ENCODE peak calls at places on chromosomes 16 and 17, in five cellular contexts. A, V, C, P and Y are unnamed samples.

GRCh38 chr16:74844041-74844826 is 69.6 kb upstream of the FA2H start:
- DNase-seq in A (no peak), V (no peak), C (peak), P (no peak), Y (peak)

GRCh38 chr16:10992112-10992511 is 47.7 kb downstream of the CLEC16A start:
- DNase-seq in A (no peak), V (no peak), C (peak), P (no peak), Y (no peak)

GRCh38 chr17:44310612-44311376 is 2.4 kb downstream of the RUNDC3A start:
- DNase-seq in A (no peak), V (no peak), C (no peak), P (no peak), Y (no peak)

GRCh38 chr17:18143044-18143936 is 34.7 kb downstream of the MYO15A start:
- DNase-seq in A (peak), V (no peak), C (peak), P (no peak), Y (no peak)

GRCh38 chr17:16286009-16286946 is 67.0 kb downstream of the CENPV start:
- DNase-seq in A (no peak), V (peak), C (peak), P (peak), Y (peak)

GRCh38 chr16:3157229-3158013 is 22.6 kb downstream of the ZNF213 start:
- DNase-seq in A (peak), V (no peak), C (peak), P (peak), Y (peak)

GRCh38 chr17:73211745-73212144 is 18.9 kb downstream of the COG1 start:
- DNase-seq in A (no peak), V (no peak), C (no peak), P (peak), Y (no peak)

GRCh38 chr16:81137012-81137335 is 40.8 kb upstream of the GCSH start:
- DNase-seq in A (no peak), V (no peak), C (peak), P (no peak), Y (no peak)

GRCh38 chr17:42287305-42288077 is 807 bp upstream of the STAT5A start:
- DNase-seq in A (no peak), V (no peak), C (no peak), P (peak), Y (peak)

GRCh38 chr17:50212121-50212843 is 10.9 kb upstream of the COL1A1 start:
- DNase-seq in A (no peak), V (no peak), C (peak), P (no peak), Y (no peak)

GRCh38 chr17:1060991-1061390 is 64.1 kb downstream of the TIMM22 start:
- DNase-seq in A (no peak), V (no peak), C (peak), P (no peak), Y (peak)

GRCh38 chr16:49861299-49861698 is 5.4 kb upstream of the ZNF423 start:
- DNase-seq in A (no peak), V (no peak), C (no peak), P (no peak), Y (no peak)

GRCh38 chr17:35129154-35129972 is 7.9 kb downstream of the FNDC8 start:
- DNase-seq in A (no peak), V (no peak), C (peak), P (no peak), Y (no peak)

GRCh38 chr17:40542562-40543411 is 22.5 kb downstream of the CCR7 start:
- DNase-seq in A (peak), V (no peak), C (peak), P (no peak), Y (peak)

GRCh38 chr16:27314161-27314723 is 468 bp downstream of the IL4R start:
- DNase-seq in A (peak), V (no peak), C (peak), P (peak), Y (peak)

GRCh38 chr16:1164975-1165374 is 12.1 kb downstream of the CACNA1H start:
- DNase-seq in A (no peak), V (no peak), C (no peak), P (no peak), Y (no peak)

GRCh38 chr17:29766796-29767327 is 144.2 kb upstream of the CORO6 start:
- DNase-seq in A (no peak), V (no peak), C (no peak), P (no peak), Y (no peak)

GRCh38 chr17:58385359-58385899 is 31.9 kb downstream of the RNF43 start:
- DNase-seq in A (no peak), V (no peak), C (no peak), P (no peak), Y (no peak)

GRCh38 chr16:81276323-81276722 is 37.8 kb downstream of the BCO1 start:
- DNase-seq in A (no peak), V (no peak), C (no peak), P (no peak), Y (no peak)

GRCh38 chr17:50779747-50780363 is 12.5 kb upstream of the ANKRD40CL start:
- DNase-seq in A (no peak), V (no peak), C (no peak), P (peak), Y (no peak)

GRCh38 chr16:36336-36984 is 16.9 kb downstream of the POLR3K start:
- DNase-seq in A (no peak), V (no peak), C (no peak), P (no peak), Y (no peak)

GRCh38 chr16:77250395-77250794 is 51.2 kb downstream of the SYCE1L start:
- DNase-seq in A (no peak), V (no peak), C (no peak), P (no peak), Y (no peak)

GRCh38 chr16:707062-707538 is 1.5 kb upstream of the FBXL16 start:
- DNase-seq in A (no peak), V (no peak), C (no peak), P (no peak), Y (no peak)

GRCh38 chr16:61549332-61549731 is 486.9 kb downstream of the CDH8 start:
- DNase-seq in A (no peak), V (no peak), C (no peak), P (no peak), Y (no peak)

GRCh38 chr16:1335996-1336395 is 2.6 kb downstream of the BAIAP3 start:
- DNase-seq in A (peak), V (no peak), C (peak), P (no peak), Y (no peak)

GRCh38 chr16:57137043-57137442 is 44.7 kb downstream of the CPNE2 start:
- DNase-seq in A (no peak), V (no peak), C (no peak), P (no peak), Y (no peak)

GRCh38 chr16:57508084-57508425 is 21.8 kb upstream of the DOK4 start:
- DNase-seq in A (no peak), V (no peak), C (no peak), P (no peak), Y (no peak)

GRCh38 chr16:67055712-67056487 is 27.0 kb downstream of the CBFB start:
- DNase-seq in A (no peak), V (no peak), C (peak), P (no peak), Y (peak)

GRCh38 chr17:21542991-21543390 is 149.3 kb upstream of the KCNJ18 start:
- DNase-seq in A (no peak), V (no peak), C (no peak), P (no peak), Y (no peak)

GRCh38 chr16:79599256-79599836 is 1.2 kb downstream of the MAF start:
- DNase-seq in A (peak), V (no peak), C (no peak), P (no peak), Y (no peak)